ENCODE peak calls at places on chromosome 20, in ten cellular contexts. One of them, this sample, is unnamed.

GRCh38 chr20:2767768-2768631 is 32.4 kb downstream of the CPXM1 start:
- DNase-seq in body of pancreas: peak; percentile 89
- DNase-seq in endothelial cell of umbilical vein: peak; percentile 54
- DNase-seq in A549: no peak
- DNase-seq in H54: no peak
- DNase-seq in GM12891: no peak
- DNase-seq in erythroblast: no peak
- DNase-seq in sigmoid colon: no peak
- DNase-seq in upper lobe of left lung: peak; percentile 91
- DNase-seq in HCT116: no peak
- DNase-seq in this sample: no peak

GRCh38 chr20:51712501-51713212 is 55.5 kb downstream of the ATP9A start:
- DNase-seq in HCT116: peak; percentile 15
- DNase-seq in endothelial cell of umbilical vein: peak; percentile 23
- DNase-seq in GM12891: no peak
- DNase-seq in erythroblast: no peak
- DNase-seq in body of pancreas: no peak
- DNase-seq in H54: peak; percentile 47
- DNase-seq in upper lobe of left lung: no peak
- DNase-seq in sigmoid colon: no peak
- DNase-seq in A549: peak; percentile 66
- DNase-seq in this sample: no peak

GRCh38 chr20:40564997-40565680 is 123.9 kb downstream of the MAFB start:
- DNase-seq in A549: peak; percentile 38
- DNase-seq in endothelial cell of umbilical vein: peak; percentile 9
- DNase-seq in GM12891: no peak
- DNase-seq in HCT116: peak; percentile 71
- DNase-seq in upper lobe of left lung: no peak
- DNase-seq in H54: peak; percentile 51
- DNase-seq in erythroblast: no peak
- DNase-seq in sigmoid colon: no peak
- DNase-seq in body of pancreas: no peak
- DNase-seq in this sample: no peak

GRCh38 chr20:10109621-10110020 is 74.8 kb downstream of the ANKEF1 start:
- DNase-seq in endothelial cell of umbilical vein: no peak
- DNase-seq in body of pancreas: no peak
- DNase-seq in upper lobe of left lung: no peak
- DNase-seq in sigmoid colon: no peak
- DNase-seq in GM12891: no peak
- DNase-seq in HCT116: no peak
- DNase-seq in H54: no peak
- DNase-seq in A549: no peak
- DNase-seq in erythroblast: no peak
- DNase-seq in this sample: no peak

GRCh38 chr20:50389437-50389807 is 120.8 kb upstream of the PTPN1 start:
- DNase-seq in upper lobe of left lung: peak; percentile 56
- DNase-seq in A549: no peak
- DNase-seq in endothelial cell of umbilical vein: no peak
- DNase-seq in HCT116: no peak
- DNase-seq in sigmoid colon: no peak
- DNase-seq in erythroblast: no peak
- DNase-seq in body of pancreas: peak; percentile 79
- DNase-seq in H54: no peak
- DNase-seq in GM12891: no peak
- DNase-seq in this sample: no peak

GRCh38 chr20:51172558-51173428 is 149.9 kb upstream of the KCNG1 start:
- DNase-seq in erythroblast: no peak
- DNase-seq in upper lobe of left lung: no peak
- DNase-seq in HCT116: peak; percentile 41
- DNase-seq in endothelial cell of umbilical vein: no peak
- DNase-seq in GM12891: no peak
- DNase-seq in H54: no peak
- DNase-seq in body of pancreas: no peak
- DNase-seq in A549: peak; percentile 12
- DNase-seq in sigmoid colon: no peak
- DNase-seq in this sample: no peak

GRCh38 chr20:24139846-24140245 is 151.3 kb upstream of the GGTLC1 start:
- DNase-seq in HCT116: no peak
- DNase-seq in sigmoid colon: peak; percentile 30
- DNase-seq in body of pancreas: no peak
- DNase-seq in upper lobe of left lung: no peak
- DNase-seq in erythroblast: no peak
- DNase-seq in endothelial cell of umbilical vein: no peak
- DNase-seq in H54: no peak
- DNase-seq in GM12891: no peak
- DNase-seq in A549: no peak
- DNase-seq in this sample: peak; percentile 38

GRCh38 chr20:51284871-51285270 is 257.6 kb downstream of the NFATC2 start:
- DNase-seq in sigmoid colon: no peak
- DNase-seq in endothelial cell of umbilical vein: no peak
- DNase-seq in upper lobe of left lung: no peak
- DNase-seq in GM12891: no peak
- DNase-seq in H54: no peak
- DNase-seq in HCT116: no peak
- DNase-seq in erythroblast: no peak
- DNase-seq in A549: no peak
- DNase-seq in body of pancreas: no peak
- DNase-seq in this sample: no peak

GRCh38 chr20:2643708-2644107 is 8.7 kb upstream of the NOP56 start:
- DNase-seq in sigmoid colon: no peak
- DNase-seq in body of pancreas: no peak
- DNase-seq in H54: no peak
- DNase-seq in upper lobe of left lung: no peak
- DNase-seq in erythroblast: no peak
- DNase-seq in HCT116: no peak
- DNase-seq in A549: no peak
- DNase-seq in GM12891: no peak
- DNase-seq in endothelial cell of umbilical vein: no peak
- DNase-seq in this sample: no peak

GRCh38 chr20:43748274-43748673 is 21.5 kb upstream of the GTSF1L start:
- DNase-seq in sigmoid colon: no peak
- DNase-seq in GM12891: no peak
- DNase-seq in HCT116: no peak
- DNase-seq in erythroblast: no peak
- DNase-seq in H54: no peak
- DNase-seq in body of pancreas: no peak
- DNase-seq in upper lobe of left lung: no peak
- DNase-seq in A549: no peak
- DNase-seq in endothelial cell of umbilical vein: no peak
- DNase-seq in this sample: no peak

GRCh38 chr20:21365771-21366170 is 31.6 kb downstream of the NKX2-4 start:
- DNase-seq in body of pancreas: no peak
- DNase-seq in endothelial cell of umbilical vein: no peak
- DNase-seq in erythroblast: no peak
- DNase-seq in upper lobe of left lung: no peak
- DNase-seq in A549: no peak
- DNase-seq in GM12891: no peak
- DNase-seq in H54: no peak
- DNase-seq in sigmoid colon: no peak
- DNase-seq in HCT116: no peak
- DNase-seq in this sample: no peak

DNA sequence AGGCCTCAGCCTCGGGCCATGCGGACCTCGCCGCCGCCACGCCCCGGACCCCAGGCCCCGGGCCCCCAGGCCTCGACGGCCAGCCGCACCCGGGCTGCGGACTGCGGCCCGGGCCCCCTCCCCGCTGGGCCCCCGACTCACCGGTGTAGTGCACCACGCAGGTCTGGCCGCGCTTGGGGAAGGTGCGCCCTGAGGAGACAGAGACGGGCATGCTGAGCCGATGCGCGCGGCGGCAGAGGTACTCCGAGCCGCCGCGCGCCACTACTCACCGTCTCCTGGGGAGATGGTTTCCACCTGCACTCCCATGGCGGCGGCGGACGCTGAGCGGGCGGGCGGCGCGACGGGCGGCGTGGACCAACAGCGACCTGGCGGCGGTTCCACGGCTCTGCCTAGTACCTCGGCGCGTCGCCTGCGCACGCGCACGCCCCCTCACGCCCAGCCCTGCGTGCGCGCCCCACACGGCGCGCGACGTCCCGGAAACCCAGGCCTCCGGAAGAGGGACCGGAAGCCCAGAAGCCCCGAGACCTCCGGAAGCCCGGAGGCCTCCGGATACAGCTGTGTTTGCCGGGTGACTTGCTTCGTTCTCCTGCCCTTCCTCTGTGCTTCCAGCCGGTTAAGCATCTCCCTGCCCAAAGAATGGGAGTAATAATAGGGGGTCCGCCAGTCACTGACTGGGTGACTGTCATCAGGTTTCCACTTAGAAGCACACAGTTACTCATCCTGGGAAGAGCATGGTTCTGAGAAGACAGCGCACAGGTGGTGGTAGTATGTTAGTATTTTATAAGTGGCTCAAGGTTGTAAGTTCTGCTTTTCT is at the start of gene FKBP1A:
- DNase-seq in endothelial cell of umbilical vein: peak; percentile 90
- DNase-seq in erythroblast: peak; percentile 96
- DNase-seq in body of pancreas: peak; percentile 92
- DNase-seq in sigmoid colon: peak; percentile 96
- DNase-seq in A549: peak; percentile 91
- DNase-seq in upper lobe of left lung: peak; percentile 90
- DNase-seq in HCT116: peak; percentile 78
- DNase-seq in H54: peak; percentile 86
- DNase-seq in GM12891: peak; percentile 77
- DNase-seq in this sample: peak; percentile 93
- TF ChIP-seq POLR2A in endothelial cell of umbilical vein: peak; percentile 92
- TF ChIP-seq POLR2A in erythroblast: peak; percentile 75
- TF ChIP-seq POLR2A in body of pancreas: peak; percentile 89
- TF ChIP-seq POLR2A in sigmoid colon: peak; percentile 40
- TF ChIP-seq POLR2A in A549: peak; percentile 91
- TF ChIP-seq POLR2A in upper lobe of left lung: no peak
- TF ChIP-seq POLR2A in HCT116: peak; percentile 74
- TF ChIP-seq POLR2A in H54: peak; percentile 90
- TF ChIP-seq POLR2A in GM12891: peak; percentile 64
- TF ChIP-seq POLR2A in this sample: peak; percentile 64

DNA sequence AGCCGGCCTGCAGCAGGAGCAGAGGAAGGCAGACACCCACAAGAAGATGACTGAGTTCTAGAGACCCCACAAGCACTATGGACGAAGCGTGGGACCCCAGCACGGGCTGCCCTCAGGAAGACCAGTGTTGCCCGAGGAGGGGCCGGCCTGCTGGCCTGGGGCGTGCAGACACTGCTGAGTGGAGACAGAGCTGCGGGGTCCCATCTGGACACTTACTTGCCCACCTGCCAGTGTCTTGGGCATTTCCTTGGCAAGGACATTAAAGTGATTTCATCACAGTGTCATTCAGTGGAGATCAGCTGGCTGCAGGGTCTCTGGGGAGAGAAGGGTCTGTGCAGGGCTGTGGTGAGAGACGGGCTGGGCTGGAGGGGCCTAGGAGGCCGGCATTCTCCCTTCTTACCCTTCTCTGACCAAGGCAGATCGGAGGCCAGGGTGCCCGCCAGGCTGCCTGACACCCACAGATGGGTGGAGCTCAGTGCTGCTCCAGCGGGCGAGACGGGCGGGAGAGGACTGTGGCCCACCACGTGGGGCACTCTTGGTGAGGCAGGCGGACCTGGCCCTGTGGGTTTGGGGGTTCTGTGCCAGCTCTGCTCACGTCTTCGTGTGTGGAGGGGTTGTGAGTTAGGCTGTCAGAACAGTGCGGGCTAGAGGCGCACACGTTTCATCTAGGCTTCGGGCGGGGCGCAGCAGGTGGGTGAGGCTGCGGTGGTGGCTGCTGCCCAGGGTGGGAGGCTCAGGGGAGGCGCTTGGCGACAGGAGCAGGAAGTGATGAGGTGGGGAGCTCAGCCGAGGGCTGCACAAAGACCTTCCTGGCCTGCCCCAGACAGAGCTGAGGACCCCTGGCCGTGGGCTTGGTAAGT is at the start of gene LIME1:
- DNase-seq in H54: no peak
- DNase-seq in upper lobe of left lung: no peak
- DNase-seq in sigmoid colon: peak; percentile 67
- DNase-seq in GM12891: peak; percentile 80
- DNase-seq in A549: no peak
- DNase-seq in erythroblast: no peak
- DNase-seq in endothelial cell of umbilical vein: no peak
- DNase-seq in body of pancreas: no peak
- DNase-seq in HCT116: no peak
- DNase-seq in this sample: peak; percentile 60
- TF ChIP-seq POLR2A in H54: no peak
- TF ChIP-seq POLR2A in upper lobe of left lung: no peak
- TF ChIP-seq POLR2A in sigmoid colon: no peak
- TF ChIP-seq POLR2A in GM12891: peak; percentile 30
- TF ChIP-seq POLR2A in A549: no peak
- TF ChIP-seq POLR2A in erythroblast: no peak
- TF ChIP-seq POLR2A in endothelial cell of umbilical vein: no peak
- TF ChIP-seq POLR2A in body of pancreas: no peak
- TF ChIP-seq POLR2A in HCT116: no peak
- TF ChIP-seq POLR2A in this sample: no peak

GRCh38 chr20:46689082-46689753 is at the start of gene TP53RK:
- DNase-seq in GM12891: peak; percentile 80
- DNase-seq in HCT116: peak; percentile 99
- DNase-seq in upper lobe of left lung: peak; percentile 99
- DNase-seq in sigmoid colon: peak; percentile 100
- DNase-seq in H54: peak; percentile 94
- DNase-seq in body of pancreas: peak; percentile 95
- DNase-seq in A549: peak; percentile 100
- DNase-seq in endothelial cell of umbilical vein: peak; percentile 100
- DNase-seq in erythroblast: peak; percentile 98
- DNase-seq in this sample: peak; percentile 99
- TF ChIP-seq POLR2A in GM12891: peak; percentile 58
- TF ChIP-seq POLR2A in HCT116: no peak
- TF ChIP-seq POLR2A in upper lobe of left lung: no peak
- TF ChIP-seq POLR2A in sigmoid colon: peak; percentile 65
- TF ChIP-seq POLR2A in H54: peak; percentile 95
- TF ChIP-seq POLR2A in body of pancreas: peak; percentile 76
- TF ChIP-seq POLR2A in A549: peak; percentile 92
- TF ChIP-seq POLR2A in endothelial cell of umbilical vein: peak; percentile 92
- TF ChIP-seq POLR2A in erythroblast: peak; percentile 91
- TF ChIP-seq POLR2A in this sample: peak; percentile 91

GRCh38 chr20:431012-431904 is 23.2 kb downstream of the RBCK1 start:
- DNase-seq in upper lobe of left lung: peak; percentile 73
- DNase-seq in A549: peak; percentile 95
- DNase-seq in H54: no peak
- DNase-seq in erythroblast: peak; percentile 81
- DNase-seq in GM12891: no peak
- DNase-seq in body of pancreas: peak; percentile 71
- DNase-seq in endothelial cell of umbilical vein: peak; percentile 76
- DNase-seq in sigmoid colon: no peak
- DNase-seq in HCT116: peak; percentile 69
- DNase-seq in this sample: no peak

GRCh38 chr20:434221-434620 is 26.1 kb downstream of the RBCK1 start:
- DNase-seq in endothelial cell of umbilical vein: no peak
- DNase-seq in sigmoid colon: no peak
- DNase-seq in GM12891: no peak
- DNase-seq in HCT116: no peak
- DNase-seq in upper lobe of left lung: no peak
- DNase-seq in erythroblast: no peak
- DNase-seq in A549: no peak
- DNase-seq in body of pancreas: no peak
- DNase-seq in H54: no peak
- DNase-seq in this sample: peak; percentile 22

GRCh38 chr20:433300-433975 is 25.3 kb downstream of the RBCK1 start:
- DNase-seq in erythroblast: no peak
- DNase-seq in H54: no peak
- DNase-seq in HCT116: no peak
- DNase-seq in GM12891: peak; percentile 79
- DNase-seq in body of pancreas: no peak
- DNase-seq in sigmoid colon: no peak
- DNase-seq in endothelial cell of umbilical vein: no peak
- DNase-seq in upper lobe of left lung: no peak
- DNase-seq in A549: no peak
- DNase-seq in this sample: peak; percentile 29

GRCh38 chr20:432208-432607 is 24.1 kb downstream of the RBCK1 start:
- DNase-seq in endothelial cell of umbilical vein: no peak
- DNase-seq in A549: no peak
- DNase-seq in GM12891: no peak
- DNase-seq in erythroblast: no peak
- DNase-seq in upper lobe of left lung: no peak
- DNase-seq in H54: no peak
- DNase-seq in body of pancreas: no peak
- DNase-seq in sigmoid colon: no peak
- DNase-seq in HCT116: no peak
- DNase-seq in this sample: peak; percentile 44

GRCh38 chr20:432677-433299 is 24.7 kb downstream of the RBCK1 start:
- DNase-seq in erythroblast: no peak
- DNase-seq in upper lobe of left lung: no peak
- DNase-seq in endothelial cell of umbilical vein: no peak
- DNase-seq in sigmoid colon: no peak
- DNase-seq in A549: no peak
- DNase-seq in H54: no peak
- DNase-seq in HCT116: no peak
- DNase-seq in GM12891: no peak
- DNase-seq in body of pancreas: no peak
- DNase-seq in this sample: no peak
- TF ChIP-seq POLR2A in erythroblast: no peak
- TF ChIP-seq POLR2A in upper lobe of left lung: no peak
- TF ChIP-seq POLR2A in endothelial cell of umbilical vein: no peak
- TF ChIP-seq POLR2A in sigmoid colon: no peak
- TF ChIP-seq POLR2A in A549: no peak
- TF ChIP-seq POLR2A in H54: no peak
- TF ChIP-seq POLR2A in HCT116: no peak
- TF ChIP-seq POLR2A in GM12891: no peak
- TF ChIP-seq POLR2A in body of pancreas: no peak
- TF ChIP-seq POLR2A in this sample: no peak

This sample was measured in suprapubic skin.